ENCODE peak calls at places on chromosomes 5 and 9, in nine cellular contexts. N is lower leg skin, S is esophagus squamous epithelium, D is IMR-90, A is testis, Y is stomach, C is body of pancreas, I is uterus, K is spleen. W is an unnamed sample.
A peak's percentile ranks its signal among the peaks of the same experiment; 100 is the strongest.

GRCh38 chr5:149818116-149818515 is 88.0 kb downstream of the PPARGC1B start:
- DNase-seq in Y (no peak), S (no peak), N (no peak), C (no peak), A (no peak), K (no peak), I (no peak), D (no peak), W (no peak)

GRCh38 chr5:14201325-14202061 is 58.4 kb downstream of the TRIO start:
- DNase-seq in I (no peak), N (no peak), C (no peak), D (peak; percentile 79), A (no peak), K (no peak), S (no peak), Y (no peak), W (no peak)

GRCh38 chr5:127870914-127871313 is 167.7 kb downstream of the CCDC192 start:
- DNase-seq in A (peak; percentile 73), S (no peak), C (peak; percentile 24), K (no peak), N (peak; percentile 93), D (no peak), I (peak; percentile 47), Y (peak; percentile 78), W (peak; percentile 66)

GRCh38 chr5:67154518-67155206 is 41.9 kb downstream of the CD180 start:
- DNase-seq in S (no peak), A (no peak), D (no peak), Y (no peak), K (no peak), N (no peak), I (no peak), C (no peak), W (peak; percentile 79)

GRCh38 chr5:32827981-32828380 is 116.9 kb downstream of the NPR3 start:
- DNase-seq in A (no peak), I (no peak), N (no peak), D (no peak), C (no peak), Y (no peak), K (no peak), S (no peak), W (no peak)

GRCh38 chr5:9452181-9452580 is 93.7 kb downstream of the SEMA5A start:
- DNase-seq in Y (no peak), N (no peak), K (no peak), A (no peak), S (no peak), I (no peak), C (no peak), D (no peak), W (no peak)

GRCh38 chr9:97767891-97768290 is 70.8 kb upstream of the XPA start:
- DNase-seq in A (no peak), C (no peak), S (no peak), K (no peak), N (no peak), I (no peak), Y (no peak), D (peak; percentile 75), W (no peak)

GRCh38 chr5:13034048-13034447 is 910.4 kb downstream of the DNAH5 start:
- DNase-seq in Y (no peak), K (no peak), N (no peak), S (no peak), C (no peak), A (no peak), D (peak; percentile 0), I (no peak), W (no peak)

GRCh38 chr5:59193616-59194319 is 610.9 kb downstream of the RAB3C start:
- DNase-seq in Y (no peak), K (no peak), I (peak; percentile 22), A (no peak), D (peak; percentile 94), S (no peak), N (no peak), C (no peak), W (no peak)

DNA sequence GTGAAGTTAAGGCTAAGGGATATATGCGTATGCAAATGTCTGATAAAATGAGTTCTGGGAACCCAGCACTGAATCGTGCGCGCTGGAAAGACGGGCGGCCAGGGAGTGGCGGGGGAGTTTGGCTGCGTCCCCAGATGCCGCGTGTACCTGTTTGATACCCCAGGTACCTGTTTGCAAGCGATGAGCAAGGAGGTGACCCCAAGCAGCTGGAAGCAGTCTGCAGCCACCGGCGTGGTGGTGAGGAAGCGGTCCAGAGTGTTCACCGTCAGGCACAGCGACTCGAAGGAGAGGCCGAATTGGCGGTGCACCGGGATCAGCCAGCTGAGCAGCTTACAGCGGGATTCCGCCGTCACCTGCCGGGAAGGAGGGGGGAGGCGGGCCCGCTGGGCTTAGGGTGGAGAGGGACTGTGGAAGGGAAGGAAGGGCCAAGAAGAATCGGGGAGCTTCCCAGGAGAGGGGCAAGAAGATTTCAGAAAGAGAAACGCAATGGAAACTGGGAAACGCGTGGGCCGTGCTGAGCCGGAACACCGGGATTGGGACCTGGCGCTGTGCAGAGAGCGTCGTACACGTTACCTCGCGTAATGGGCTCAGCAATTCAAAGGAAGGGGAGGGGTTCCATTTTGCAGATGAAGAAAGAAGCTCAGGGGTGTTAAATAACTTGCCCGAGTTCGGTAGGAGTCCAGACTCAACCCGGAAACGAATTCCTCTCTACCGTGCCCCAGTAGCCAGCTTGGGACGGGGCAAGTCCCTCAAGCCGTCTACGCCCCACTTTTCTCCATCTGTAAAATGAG is 1.0 kb downstream of the CCNO start:
- DNase-seq in A (peak; percentile 37), K (peak; percentile 73), C (peak; percentile 64), D (no peak), N (no peak), S (no peak), I (no peak), Y (peak; percentile 54), W (peak; percentile 24)
- TF ChIP-seq CTCF in A (no peak), K (no peak), C (no peak), D (no peak), N (no peak), S (no peak), I (no peak), Y (no peak), W (no peak)

GRCh38 chr9:135926402-135927194 is 19.3 kb upstream of the CAMSAP1 start:
- DNase-seq in S (no peak), I (no peak), K (peak; percentile 83), N (peak; percentile 90), A (no peak), Y (peak; percentile 56), D (peak; percentile 61), C (no peak), W (no peak)

GRCh38 chr9:135925496-135926133 is 18.3 kb upstream of the CAMSAP1 start:
- DNase-seq in I (no peak), N (no peak), A (no peak), Y (no peak), D (peak; percentile 35), K (no peak), S (no peak), C (no peak), W (no peak)

GRCh38 chr9:135928074-135928730 is 20.9 kb upstream of the CAMSAP1 start:
- DNase-seq in Y (no peak), I (no peak), D (no peak), S (no peak), A (no peak), N (no peak), C (no peak), K (no peak), W (no peak)

GRCh38 chr9:135928731-135929655 is 21.6 kb upstream of the CAMSAP1 start:
- DNase-seq in Y (no peak), D (no peak), N (no peak), S (no peak), I (no peak), C (no peak), A (no peak), K (no peak), W (no peak)

DNA sequence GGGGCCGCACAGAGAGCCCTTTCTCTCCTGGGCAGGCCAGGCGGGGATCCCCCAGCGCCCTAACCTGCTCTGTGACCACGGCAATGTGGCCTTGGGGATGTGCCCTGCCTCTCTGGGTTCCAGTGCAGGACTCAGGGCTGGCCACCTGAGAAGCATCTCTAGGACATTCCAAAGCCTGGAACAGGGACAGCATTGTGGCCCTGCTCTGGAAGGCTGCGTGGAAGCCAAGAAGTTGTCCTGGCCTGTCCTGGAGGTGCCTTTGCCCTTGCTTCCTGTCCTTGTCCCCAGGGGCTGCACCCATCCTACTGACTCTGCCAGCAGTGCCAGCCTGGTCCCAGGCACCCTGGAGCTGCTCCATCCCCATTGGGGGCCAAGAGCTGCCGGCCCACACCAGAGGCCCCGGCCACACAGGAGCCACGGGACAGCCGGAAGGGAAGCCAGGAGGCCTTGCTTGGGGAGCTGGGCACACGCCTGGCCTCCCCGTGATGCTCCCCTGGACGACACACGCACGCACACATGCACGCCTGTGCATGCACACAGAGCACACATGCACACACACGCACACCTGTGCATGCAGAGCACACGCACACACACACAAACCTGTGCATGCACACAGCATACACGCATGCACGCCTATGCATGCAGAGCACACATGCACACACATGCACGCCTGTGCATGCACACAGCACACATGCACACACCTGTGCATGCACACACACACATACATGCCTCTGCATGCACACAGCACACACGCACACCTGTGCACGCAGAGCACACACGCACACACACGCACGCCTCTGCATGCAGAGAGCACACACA is 20.1 kb upstream of the CAMSAP1 start:
- DNase-seq in S (no peak), N (no peak), I (no peak), A (no peak), D (no peak), C (no peak), K (no peak), Y (no peak), W (no peak)
- TF ChIP-seq POLR2A in S (no peak), N (no peak), I (no peak), A (no peak), D (no peak), C (no peak), K (no peak), Y (no peak), W (no peak)

GRCh38 chr5:108148715-108149139 is 233.2 kb downstream of the FBXL17 start:
- DNase-seq in A (peak; percentile 16), K (no peak), S (no peak), Y (no peak), N (no peak), I (no peak), D (peak; percentile 35), C (no peak), W (no peak)
- TF ChIP-seq CTCF in A (peak; percentile 44), K (peak; percentile 25), S (peak; percentile 28), Y (no peak), N (no peak), I (no peak), D (peak; percentile 55), C (peak; percentile 8), W (no peak)

GRCh38 chr9:124349267-124349666 is 66.0 kb downstream of the PSMB7 start:
- DNase-seq in K (no peak), C (no peak), Y (no peak), S (no peak), D (no peak), I (no peak), A (no peak), N (no peak), W (no peak)

GRCh38 chr9:124348831-124349230 is 66.4 kb downstream of the PSMB7 start:
- DNase-seq in I (no peak), D (no peak), N (no peak), A (no peak), K (peak; percentile 72), S (no peak), Y (no peak), C (no peak), W (no peak)

GRCh38 chr9:124349675-124350484 is 65.4 kb downstream of the PSMB7 start:
- DNase-seq in S (no peak), D (no peak), Y (no peak), K (peak; percentile 63), I (no peak), C (no peak), A (no peak), N (no peak), W (no peak)

GRCh38 chr9:124351672-124352468 is 63.4 kb downstream of the PSMB7 start:
- DNase-seq in D (no peak), C (no peak), I (no peak), S (no peak), A (no peak), N (no peak), Y (no peak), K (peak; percentile 75), W (no peak)

GRCh38 chr9:124350485-124351263 is 64.6 kb downstream of the PSMB7 start:
- DNase-seq in S (no peak), A (no peak), K (peak; percentile 44), D (no peak), N (no peak), I (no peak), C (no peak), Y (no peak), W (no peak)
- TF ChIP-seq POLR2A in S (no peak), A (no peak), K (no peak), D (no peak), N (no peak), I (no peak), C (no peak), Y (no peak), W (no peak)

W was measured in prostate gland.